ENCODE peak calls at places on chromosomes 7 and 10, in nine cellular contexts. J is hippocampal formation; L is fibroblast of pulmonary artery; W is HCEC 1CT; P is foreskin fibroblast; I is iris pigment epithelial cell; M is T-helper 2 cell; Y is RWPE1; V is activated CD4-positive, CD25-positive, alpha-beta regulatory T cell. X is an unnamed sample.

GRCh38 chr10:66238343-66238742 is 687.5 kb upstream of the LRRTM3 start:
- DNase-seq in J (no peak), P (no peak), W (no peak), V (no peak), L (no peak), I (no peak), Y (no peak), M (no peak), X (no peak)

GRCh38 chr10:69583106-69583505 is 9.9 kb upstream of the NEUROG3 start:
- DNase-seq in M (no peak), P (no peak), Y (no peak), J (no peak), W (no peak), L (no peak), V (no peak), I (no peak), X (no peak)

GRCh38 chr7:13067036-13067435 is 379.6 kb downstream of the ARL4A start:
- DNase-seq in J (no peak), P (no peak), M (no peak), V (no peak), W (no peak), Y (no peak), I (no peak), L (no peak), X (no peak)

GRCh38 chr10:119206603-119207366 is 586 bp upstream of the GRK5 start:
- DNase-seq in V (peak; percentile 55), I (peak; percentile 79), Y (peak; percentile 64), M (peak; percentile 64), J (peak; percentile 57), P (no peak), W (peak; percentile 63), L (peak; percentile 73), X (peak; percentile 46)

GRCh38 chr7:107579881-107580715 is at the start of gene BCAP29:
- DNase-seq in L (peak; percentile 59), P (peak; percentile 64), V (peak; percentile 32), I (peak; percentile 55), J (peak; percentile 73), W (peak; percentile 61), Y (no peak), M (peak; percentile 69), X (peak; percentile 77)

GRCh38 chr10:91590904-91591791 is 41.7 kb downstream of the PPP1R3C start:
- DNase-seq in Y (no peak), I (peak; percentile 43), W (peak; percentile 74), J (no peak), V (no peak), P (peak; percentile 80), L (peak; percentile 72), M (no peak), X (no peak)

GRCh38 chr10:89301721-89302445 is at the start of gene IFIT2:
- DNase-seq in Y (peak; percentile 68), V (no peak), L (peak; percentile 76), P (peak; percentile 55), I (peak; percentile 80), J (peak; percentile 92), W (peak; percentile 84), M (peak; percentile 47), X (peak; percentile 29)

GRCh38 chr7:30206942-30207341 is 72.2 kb downstream of the MTURN start:
- DNase-seq in Y (no peak), V (no peak), I (no peak), P (no peak), J (no peak), W (no peak), M (no peak), L (no peak), X (no peak)

GRCh38 chr7:28570113-28570969 is 158.0 kb downstream of the CREB5 start:
- DNase-seq in I (no peak), P (no peak), Y (no peak), J (no peak), L (no peak), V (no peak), M (no peak), W (no peak), X (no peak)

GRCh38 chr10:11330383-11331020 is 280.9 kb downstream of the USP6NL start:
- DNase-seq in I (no peak), Y (no peak), L (peak; percentile 84), W (no peak), M (no peak), P (peak; percentile 48), V (no peak), J (peak; percentile 33), X (no peak)

GRCh38 chr7:98802088-98802780 is 67.6 kb downstream of the TMEM130 start:
- DNase-seq in V (no peak), M (no peak), W (no peak), P (peak; percentile 66), J (no peak), I (peak; percentile 17), Y (peak; percentile 55), L (peak; percentile 66), X (peak; percentile 25)

GRCh38 chr10:104580774-104581675 is 60.1 kb upstream of the SORCS3 start:
- DNase-seq in M (no peak), J (peak; percentile 19), V (peak; percentile 30), W (peak; percentile 20), L (peak; percentile 78), Y (peak; percentile 71), P (peak; percentile 55), I (peak; percentile 62), X (peak; percentile 46)

GRCh38 chr7:30743371-30744074 is 8.4 kb upstream of the INMT start:
- DNase-seq in V (no peak), J (no peak), W (peak; percentile 41), L (peak; percentile 68), M (no peak), Y (peak; percentile 34), I (peak; percentile 24), P (peak; percentile 54), X (no peak)

GRCh38 chr7:24725554-24726260 is 31.6 kb downstream of the GSDME start:
- DNase-seq in M (no peak), Y (no peak), L (no peak), W (no peak), I (no peak), P (no peak), J (no peak), V (no peak), X (no peak)

GRCh38 chr7:44306608-44307007 is 18.8 kb downstream of the CAMK2B start:
- DNase-seq in P (no peak), M (no peak), L (no peak), V (no peak), W (no peak), Y (no peak), I (no peak), J (no peak), X (no peak)

GRCh38 chr10:121527690-121528089 is 70.6 kb downstream of the FGFR2 start:
- DNase-seq in L (no peak), W (no peak), Y (no peak), V (no peak), P (no peak), M (no peak), J (no peak), I (peak; percentile 61), X (peak; percentile 24)

GRCh38 chr7:5203138-5203537 is 13.1 kb downstream of the WIPI2 start:
- DNase-seq in P (no peak), M (no peak), L (no peak), Y (no peak), W (no peak), J (no peak), V (no peak), I (no peak), X (no peak)

GRCh38 chr10:54363390-54363789 is 437.6 kb downstream of the PCDH15 start:
- DNase-seq in J (no peak), Y (no peak), L (no peak), P (no peak), V (no peak), M (no peak), I (no peak), W (no peak), X (no peak)

GRCh38 chr7:132095-132482 is 60.3 kb upstream of the FAM20C start:
- DNase-seq in W (no peak), P (no peak), I (no peak), V (no peak), J (no peak), L (no peak), Y (no peak), M (no peak), X (no peak)

GRCh38 chr7:102472126-102473041 is 6.3 kb downstream of the POLR2J start:
- DNase-seq in M (no peak), V (no peak), W (no peak), L (no peak), Y (no peak), I (no peak), J (no peak), P (no peak), X (no peak)

GRCh38 chr7:102895602-102896001 is 17.2 kb upstream of the LRRC17 start:
- DNase-seq in Y (no peak), L (no peak), W (no peak), J (no peak), I (no peak), P (no peak), M (no peak), V (no peak), X (no peak)

GRCh38 chr7:75869776-75870379 is 9.0 kb upstream of the RHBDD2 start:
- DNase-seq in W (no peak), V (no peak), Y (no peak), M (no peak), P (no peak), L (no peak), J (no peak), I (no peak), X (no peak)

GRCh38 chr10:10629512-10629911 is 388.2 kb upstream of the CELF2 start:
- DNase-seq in I (no peak), W (no peak), L (peak; percentile 86), V (no peak), Y (no peak), M (no peak), P (no peak), J (no peak), X (no peak)

GRCh38 chr10:124551755-124552154 is 90.1 kb downstream of the LHPP start:
- DNase-seq in P (no peak), M (no peak), J (no peak), Y (no peak), V (no peak), W (no peak), L (no peak), I (no peak), X (no peak)

GRCh38 chr7:142338633-142339501 is 81.0 kb upstream of the PRSS58 start:
- DNase-seq in L (no peak), Y (no peak), P (no peak), V (no peak), J (no peak), I (peak; percentile 30), W (peak; percentile 46), M (no peak), X (peak; percentile 51)

GRCh38 chr10:49165259-49165658 is 22.9 kb downstream of the TMEM273 start:
- DNase-seq in V (no peak), I (no peak), W (no peak), L (no peak), P (no peak), M (no peak), J (no peak), Y (no peak), X (no peak)

GRCh38 chr10:3077940-3078630 is 10.7 kb downstream of the PFKP start:
- DNase-seq in W (no peak), I (no peak), P (no peak), Y (no peak), V (no peak), J (no peak), L (no peak), M (no peak), X (no peak)

GRCh38 chr10:127919418-127920191 is 12.7 kb downstream of the PTPRE start:
- DNase-seq in L (peak; percentile 50), J (peak; percentile 28), M (no peak), P (no peak), I (peak; percentile 77), V (no peak), Y (peak; percentile 27), W (no peak), X (no peak)

GRCh38 chr10:35425596-35425995 is 89.3 kb downstream of the CCNY start:
- DNase-seq in J (no peak), M (no peak), Y (no peak), I (no peak), W (peak; percentile 54), P (peak; percentile 38), V (no peak), L (peak; percentile 55), X (no peak)

GRCh38 chr7:131034166-131034881 is 293.4 kb upstream of the MKLN1 start:
- DNase-seq in M (no peak), I (no peak), Y (no peak), L (peak; percentile 17), P (no peak), W (no peak), V (no peak), J (peak; percentile 63), X (no peak)

GRCh38 chr7:6221340-6222319 is 50.8 kb downstream of the CYTH3 start:
- DNase-seq in J (no peak), W (peak; percentile 37), P (no peak), Y (no peak), V (no peak), L (peak; percentile 44), M (peak; percentile 78), I (peak; percentile 55), X (no peak)